ENCODE peak calls at places on chromosome X, in eight cellular contexts. N is DND-41, O is K562, Y is fibroblast of lung, Q is GM23338, L is H1, C is HepG2, V is hepatocyte. W is an unnamed sample.
A peak's percentile ranks its signal among the peaks of the same experiment; 100 is the strongest.

GRCh38 chrX:150282953-150283352 is 80.2 kb upstream of the MAMLD1 start:
- DNase-seq in N (no peak), O (no peak), Y (no peak), Q (no peak), L (no peak), C (no peak), V (no peak), W (no peak)

GRCh38 chrX:51641421-51642021 is 22.8 kb upstream of the CENPVL3 start:
- DNase-seq in N (peak; percentile 4), O (peak; percentile 17), Y (peak; percentile 64), Q (peak; percentile 82), L (no peak), C (peak; percentile 12), V (peak; percentile 61), W (peak; percentile 23)

GRCh38 chrX:3815896-3816664 is 102.6 kb upstream of the PRKX start:
- DNase-seq in N (peak; percentile 62), O (peak; percentile 56), Y (peak; percentile 23), Q (peak; percentile 49), L (peak; percentile 62), C (peak; percentile 36), V (peak; percentile 65), W (peak; percentile 13)

GRCh38 chrX:49915352-49916222 is 6.8 kb upstream of the CLCN5 start:
- DNase-seq in N (peak; percentile 30), O (peak; percentile 49), Y (peak; percentile 70), Q (peak; percentile 59), L (no peak), C (peak; percentile 33), V (peak; percentile 68), W (peak; percentile 21)

GRCh38 chrX:71910526-71911022 is at the start of gene NHSL2:
- DNase-seq in N (no peak), O (no peak), Y (no peak), Q (peak; percentile 55), L (peak; percentile 53), C (no peak), V (peak; percentile 32), W (peak; percentile 44)

GRCh38 chrX:151609222-151609621 is 45.7 kb downstream of the PASD1 start:
- DNase-seq in N (no peak), O (no peak), Y (no peak), Q (no peak), L (no peak), C (peak; percentile 22), V (no peak), W (no peak)

GRCh38 chrX:96407043-96407442 is 277.6 kb upstream of the DIAPH2 start:
- DNase-seq in N (no peak), O (no peak), Y (peak; percentile 64), Q (peak; percentile 17), L (no peak), C (peak; percentile 45), V (peak; percentile 30), W (peak; percentile 11)

GRCh38 chrX:118751950-118752783 is 24.8 kb downstream of the IL13RA1 start:
- DNase-seq in N (no peak), O (no peak), Y (no peak), Q (no peak), L (no peak), C (no peak), V (no peak), W (no peak)

GRCh38 chrX:56728321-56728720 is 722 bp upstream of the NBDY start:
- DNase-seq in N (no peak), O (no peak), Y (peak; percentile 34), Q (no peak), L (no peak), C (no peak), V (no peak), W (no peak)

GRCh38 chrX:39725114-39725513 is 372.6 kb downstream of the BCOR start:
- DNase-seq in N (no peak), O (no peak), Y (no peak), Q (no peak), L (no peak), C (no peak), V (no peak), W (no peak)

GRCh38 chrX:131675596-131676194 is 131.8 kb downstream of the OR13H1 start:
- DNase-seq in N (no peak), O (peak; percentile 32), Y (peak; percentile 18), Q (peak; percentile 56), L (no peak), C (peak; percentile 8), V (peak; percentile 19), W (no peak)

GRCh38 chrX:47723689-47724088 is 64.7 kb upstream of the UXT start:
- DNase-seq in N (peak; percentile 6), O (peak; percentile 25), Y (no peak), Q (peak; percentile 37), L (peak; percentile 53), C (peak; percentile 3), V (no peak), W (no peak)

GRCh38 chrX:9785252-9785943 is 831 bp upstream of the SHROOM2 start:
- DNase-seq in N (no peak), O (no peak), Y (no peak), Q (peak; percentile 19), L (no peak), C (no peak), V (peak; percentile 25), W (no peak)

GRCh38 chrX:46376246-46376885 is 168.9 kb downstream of the ZNF674 start:
- DNase-seq in N (peak; percentile 47), O (peak; percentile 3), Y (peak; percentile 69), Q (peak; percentile 69), L (no peak), C (peak; percentile 57), V (peak; percentile 69), W (peak; percentile 42)

GRCh38 chrX:71660562-71661416 is 6.6 kb upstream of the LOC101059915 start:
- DNase-seq in N (no peak), O (no peak), Y (no peak), Q (no peak), L (no peak), C (no peak), V (no peak), W (no peak)

GRCh38 chrX:16827225-16827624 is 41.0 kb downstream of the TXLNG start:
- DNase-seq in N (no peak), O (no peak), Y (no peak), Q (no peak), L (no peak), C (no peak), V (no peak), W (peak; percentile 70)

GRCh38 chrX:54043696-54044125 is 562 bp downstream of the PHF8 start:
- DNase-seq in N (peak; percentile 40), O (peak; percentile 33), Y (no peak), Q (peak; percentile 49), L (peak; percentile 64), C (no peak), V (peak; percentile 53), W (peak; percentile 3)

GRCh38 chrX:133741303-133741702 is 244.1 kb downstream of the GPC3 start:
- DNase-seq in N (no peak), O (no peak), Y (peak; percentile 55), Q (no peak), L (no peak), C (no peak), V (no peak), W (peak; percentile 24)

GRCh38 chrX:56343231-56343630 is 111.1 kb downstream of the KLF8 start:
- DNase-seq in N (no peak), O (no peak), Y (no peak), Q (peak; percentile 16), L (no peak), C (no peak), V (no peak), W (no peak)

GRCh38 chrX:26918633-26919032 is 544.5 kb downstream of the PPP4R3C start:
- DNase-seq in N (peak; percentile 3), O (peak; percentile 2), Y (peak; percentile 14), Q (peak; percentile 62), L (no peak), C (peak; percentile 23), V (peak; percentile 25), W (no peak)

GRCh38 chrX:153969125-153969903 is 2.3 kb downstream of the HCFC1 start:
- DNase-seq in N (no peak), O (no peak), Y (no peak), Q (no peak), L (no peak), C (no peak), V (no peak), W (no peak)

GRCh38 chrX:153967536-153968214 is 3.9 kb downstream of the HCFC1 start:
- DNase-seq in N (no peak), O (no peak), Y (no peak), Q (no peak), L (no peak), C (no peak), V (no peak), W (no peak)

GRCh38 chrX:153969904-153970397 is 1.7 kb downstream of the HCFC1 start:
- DNase-seq in N (no peak), O (peak; percentile 30), Y (peak; percentile 64), Q (no peak), L (no peak), C (no peak), V (no peak), W (peak; percentile 18)

GRCh38 chrX:153968255-153968654 is 3.4 kb downstream of the HCFC1 start:
- DNase-seq in N (no peak), O (no peak), Y (no peak), Q (no peak), L (no peak), C (no peak), V (no peak), W (no peak)

GRCh38 chrX:153968754-153969124 is 2.9 kb downstream of the HCFC1 start:
- DNase-seq in N (peak; percentile 87), O (peak; percentile 38), Y (no peak), Q (peak; percentile 22), L (no peak), C (no peak), V (no peak), W (no peak)
- H4K20me1 ChIP-seq in N (peaks cover 61% of the 10 kb centered on the region), O (peaks cover 53% of the 10 kb centered on the region), Y (no peaks in the 10 kb centered on the region), Q (peaks cover 17% of the 10 kb centered on the region), L (peaks cover 29% of the 10 kb centered on the region), C (peaks cover 45% of the 10 kb centered on the region), V (peaks cover 53% of the 10 kb centered on the region), W (peaks cover 62% of the 10 kb centered on the region)

GRCh38 chrX:43939187-43939926 is 33.8 kb downstream of the NDP start:
- DNase-seq in N (no peak), O (no peak), Y (peak; percentile 37), Q (no peak), L (no peak), C (no peak), V (no peak), W (peak; percentile 5)

GRCh38 chrX:43940811-43941210 is 32.4 kb downstream of the NDP start:
- DNase-seq in N (no peak), O (no peak), Y (peak; percentile 61), Q (peak; percentile 20), L (no peak), C (no peak), V (peak; percentile 16), W (peak; percentile 61)
- H2AFZ ChIP-seq in N (no peak overlapping the region), O (no peak overlapping the region), Y (no peak overlapping the region), Q (peak overlapping the region; percentile 32), L (no peak overlapping the region), C (no peak overlapping the region), V (peak overlapping the region; percentile 2), W (peak overlapping the region; percentile 34)

GRCh38 chrX:104253567-104254441 is 929 bp downstream of the ESX1 start:
- DNase-seq in N (no peak), O (no peak), Y (no peak), Q (peak; percentile 64), L (peak; percentile 60), C (no peak), V (no peak), W (no peak)
- TF ChIP-seq EZH2 in N (no peak), O (no peak), Y (no peak), Q (peak; percentile 39), L (peak; percentile 83), C (no peak), V (peak; percentile 60), W (no peak)

DNA sequence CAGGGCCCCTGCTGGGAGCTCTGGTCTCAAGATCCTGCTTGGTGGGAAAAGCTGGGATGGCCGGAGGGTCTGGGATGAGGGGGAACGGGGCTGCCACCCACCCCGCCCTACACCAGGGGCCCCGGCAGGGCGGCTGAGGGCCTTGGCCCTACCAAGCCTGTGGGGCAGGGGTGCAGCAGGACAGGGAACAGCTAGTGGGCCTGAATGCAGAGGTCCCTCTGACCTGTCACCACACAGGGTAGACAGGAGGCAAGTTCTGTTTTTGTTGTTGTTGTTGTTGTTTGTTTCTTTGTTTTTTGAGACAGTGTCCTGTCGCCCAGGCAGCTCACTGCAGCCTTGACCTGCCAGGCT is 332 bp upstream of the RENBP start:
- DNase-seq in N (no peak), O (no peak), Y (no peak), Q (no peak), L (no peak), C (no peak), V (no peak), W (no peak)
- H4K20me1 ChIP-seq in N (no peaks in the 10 kb centered on the region), O (no peaks in the 10 kb centered on the region), Y (no peaks in the 10 kb centered on the region), Q (no peaks in the 10 kb centered on the region), L (peaks cover 1% of the 10 kb centered on the region), C (no peaks in the 10 kb centered on the region), V (no peaks in the 10 kb centered on the region), W (no peaks in the 10 kb centered on the region)

W was measured in astrocyte.